ENCODE peak calls at places on chromosomes 5 and 9, in ten cellular contexts. H is breast epithelium, K is heart left ventricle, M is A549, A is HCT116, L is adrenal gland, P is ovary, O is thyroid gland, S is tibial nerve, G is sigmoid colon. J is an unnamed sample. For H3K4me1, the result is how much of the 10 kb centered on the place peaks cover.

GRCh38 chr9:4225291-4226119 is 74.4 kb downstream of the GLIS3 start:
- DNase-seq in H (no peak), K (no peak), M (no peak), A (peak), L (no peak), P (no peak), O (no peak), S (no peak), G (no peak), J (no peak)

GRCh38 chr9:107606149-107606790 is 116.7 kb upstream of the KLF4 start:
- DNase-seq in H (no peak), K (no peak), M (no peak), A (no peak), L (no peak), P (no peak), O (no peak), S (no peak), G (no peak), J (no peak)

GRCh38 chr9:123871781-123872180 is 58.1 kb downstream of the DENND1A start:
- DNase-seq in H (no peak), K (no peak), M (no peak), A (no peak), L (no peak), P (no peak), O (peak), S (no peak), G (no peak), J (no peak)

GRCh38 chr5:40409600-40409999 is 270.1 kb upstream of the PTGER4 start:
- DNase-seq in H (no peak), K (no peak), M (no peak), A (no peak), L (no peak), P (no peak), O (no peak), S (no peak), G (no peak), J (no peak)

GRCh38 chr5:1806199-1806598 is 5.0 kb downstream of the NDUFS6 start:
- DNase-seq in H (no peak), K (no peak), M (no peak), A (no peak), L (no peak), P (no peak), O (no peak), S (no peak), G (no peak), J (no peak)

GRCh38 chr9:69027355-69028097 is 8.0 kb upstream of the FXN start:
- DNase-seq in H (no peak), K (no peak), M (peak), A (peak), L (no peak), P (no peak), O (peak), S (no peak), G (no peak), J (no peak)

GRCh38 chr5:14671414-14671813 is 6.9 kb downstream of the OTULIN start:
- DNase-seq in H (no peak), K (no peak), M (no peak), A (no peak), L (no peak), P (no peak), O (no peak), S (no peak), G (no peak), J (no peak)

GRCh38 chr5:17267099-17267498 is 49.7 kb downstream of the BASP1 start:
- DNase-seq in H (no peak), K (no peak), M (no peak), A (no peak), L (no peak), P (no peak), O (no peak), S (no peak), G (no peak), J (no peak)

GRCh38 chr5:53631251-53631650 is 70.8 kb downstream of the NDUFS4 start:
- DNase-seq in H (no peak), K (no peak), M (no peak), A (no peak), L (no peak), P (no peak), O (no peak), S (no peak), G (no peak), J (no peak)

GRCh38 chr9:116501871-116502270 is 185.2 kb upstream of the TRIM32 start:
- DNase-seq in H (no peak), K (no peak), M (peak), A (peak), L (no peak), P (no peak), O (no peak), S (no peak), G (no peak), J (no peak)

GRCh38 chr5:171412186-171412585 is 7.3 kb upstream of the FGF18 start:
- DNase-seq in H (no peak), K (no peak), M (no peak), A (no peak), L (no peak), P (no peak), O (no peak), S (no peak), G (no peak), J (no peak)

GRCh38 chr5:97764700-97765099 is 581.7 kb upstream of the RIOK2 start:
- DNase-seq in H (no peak), K (no peak), M (no peak), A (no peak), L (no peak), P (no peak), O (no peak), S (no peak), G (no peak), J (no peak)

GRCh38 chr5:147075187-147075586 is 159.6 kb upstream of the STK32A start:
- DNase-seq in H (no peak), K (no peak), M (no peak), A (no peak), L (no peak), P (no peak), O (no peak), S (no peak), G (no peak), J (no peak)

GRCh38 chr5:113233606-113234005 is 201.2 kb downstream of the TSSK1B start:
- DNase-seq in H (no peak), K (no peak), M (no peak), A (no peak), L (no peak), P (no peak), O (no peak), S (no peak), G (no peak), J (no peak)
- H3K4me1 ChIP-seq in H (under half), K (under half), M (under half), A (half or more), L (under half), P (under half), O (under half), S (half or more), G (under half), J (under half)

DNA sequence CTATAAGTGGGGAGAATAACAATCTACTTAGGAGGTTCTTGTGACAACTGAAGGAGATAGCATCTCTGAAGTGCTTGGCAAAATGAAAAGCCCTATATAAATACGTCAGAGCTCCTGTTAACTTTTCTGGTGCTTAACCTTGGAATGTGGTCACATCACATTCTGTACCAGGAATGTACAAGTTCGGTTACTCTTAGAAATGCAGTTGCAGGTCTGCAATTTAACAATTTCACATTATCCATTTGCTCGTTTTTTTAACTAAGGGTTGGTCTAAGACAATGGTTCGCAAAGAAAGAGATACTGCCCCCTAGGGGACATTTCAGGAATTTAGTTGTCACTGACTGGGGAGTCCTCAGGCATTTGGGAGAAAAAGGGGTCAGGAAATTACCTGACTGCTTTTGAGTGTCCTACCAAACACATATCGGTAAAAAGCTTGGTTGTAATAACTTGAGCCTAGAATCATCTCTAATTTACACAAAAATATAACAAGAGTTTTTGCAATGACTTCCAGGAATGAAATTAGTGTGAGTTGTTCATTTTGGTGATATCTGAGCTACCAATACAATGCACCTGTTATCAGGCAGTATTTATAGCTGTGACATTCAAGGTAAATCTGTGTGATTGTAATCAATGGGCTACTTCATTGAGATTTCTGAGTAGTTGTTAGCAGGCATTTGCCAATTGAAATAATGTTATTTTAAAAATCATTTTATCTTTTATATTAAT is 5.4 kb upstream of the HBEGF start:
- DNase-seq in H (no peak), K (peak), M (peak), A (peak), L (peak), P (peak), O (peak), S (no peak), G (no peak), J (no peak)
- H3K4me3 ChIP-seq in H (no peak), K (no peak), M (no peak), A (no peak), L (no peak), P (no peak), O (no peak), S (no peak), G (no peak), J (no peak)

GRCh38 chr9:120714088-120714845 is at the start of gene MEGF9:
- DNase-seq in H (peak), K (peak), M (peak), A (peak), L (peak), P (peak), O (peak), S (peak), G (peak), J (peak)
- TF ChIP-seq POLR2A in H (peak), K (peak), M (peak), A (peak), L (peak), P (peak), O (peak), S (peak), G (no peak), J (peak)

DNA sequence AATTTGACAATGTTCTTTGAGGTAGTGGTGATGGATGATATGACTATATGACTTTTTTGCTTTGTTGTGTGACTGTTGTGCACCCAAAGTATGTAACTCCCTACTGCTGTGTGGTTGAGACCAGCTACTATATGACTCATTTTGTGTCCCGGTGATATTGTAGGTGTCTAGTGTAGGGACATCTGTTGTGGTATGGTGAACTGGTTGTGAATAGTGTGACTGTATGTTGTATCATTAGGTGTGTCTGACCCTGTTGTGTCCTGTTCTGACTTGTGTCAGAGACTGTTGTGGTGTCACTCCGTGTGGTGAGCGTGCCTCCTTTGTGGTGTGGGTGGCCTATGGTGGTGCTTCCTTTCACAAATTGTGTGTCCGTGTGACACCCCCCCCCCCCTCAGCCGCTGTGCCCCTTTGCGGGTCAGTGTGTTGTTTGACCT is 11.2 kb upstream of the CXXC5 start:
- DNase-seq in H (no peak), K (no peak), M (no peak), A (no peak), L (no peak), P (no peak), O (no peak), S (no peak), G (no peak), J (no peak)
- H3K4me1 ChIP-seq in H (under half), K (under half), M (half or more), A (half or more), L (under half), P (under half), O (half or more), S (half or more), G (under half), J (under half)

DNA sequence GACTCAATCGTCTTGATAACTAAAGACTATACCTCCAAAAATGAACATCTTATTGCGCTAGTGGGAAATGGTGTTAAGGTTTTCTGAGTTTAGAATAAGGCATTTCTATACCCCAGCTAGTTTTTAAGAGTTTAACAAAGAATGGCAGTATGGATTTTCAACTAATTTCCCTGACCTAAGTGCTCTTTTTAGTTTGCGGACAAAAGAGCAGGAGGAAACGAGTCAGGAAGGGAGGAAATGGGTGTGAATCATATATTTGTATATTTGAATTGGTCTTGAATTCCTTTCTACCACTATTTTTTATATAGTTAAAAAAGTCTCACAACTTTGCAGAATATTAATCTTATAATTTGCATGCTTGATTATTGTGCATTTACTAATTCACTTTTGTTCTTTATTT is 516.3 kb upstream of the ZNF608 start:
- DNase-seq in H (no peak), K (no peak), M (no peak), A (no peak), L (no peak), P (no peak), O (no peak), S (no peak), G (no peak), J (no peak)
- H3K4me3 ChIP-seq in H (no peak), K (no peak), M (no peak), A (no peak), L (no peak), P (no peak), O (no peak), S (no peak), G (no peak), J (no peak)

GRCh38 chr5:43400082-43400481 is 12.1 kb downstream of the CCL28 start:
- DNase-seq in H (no peak), K (no peak), M (no peak), A (no peak), L (no peak), P (no peak), O (no peak), S (no peak), G (no peak), J (no peak)

GRCh38 chr5:43401827-43402226 is 10.4 kb downstream of the CCL28 start:
- DNase-seq in H (no peak), K (no peak), M (peak), A (peak), L (no peak), P (no peak), O (no peak), S (no peak), G (no peak), J (no peak)

DNA sequence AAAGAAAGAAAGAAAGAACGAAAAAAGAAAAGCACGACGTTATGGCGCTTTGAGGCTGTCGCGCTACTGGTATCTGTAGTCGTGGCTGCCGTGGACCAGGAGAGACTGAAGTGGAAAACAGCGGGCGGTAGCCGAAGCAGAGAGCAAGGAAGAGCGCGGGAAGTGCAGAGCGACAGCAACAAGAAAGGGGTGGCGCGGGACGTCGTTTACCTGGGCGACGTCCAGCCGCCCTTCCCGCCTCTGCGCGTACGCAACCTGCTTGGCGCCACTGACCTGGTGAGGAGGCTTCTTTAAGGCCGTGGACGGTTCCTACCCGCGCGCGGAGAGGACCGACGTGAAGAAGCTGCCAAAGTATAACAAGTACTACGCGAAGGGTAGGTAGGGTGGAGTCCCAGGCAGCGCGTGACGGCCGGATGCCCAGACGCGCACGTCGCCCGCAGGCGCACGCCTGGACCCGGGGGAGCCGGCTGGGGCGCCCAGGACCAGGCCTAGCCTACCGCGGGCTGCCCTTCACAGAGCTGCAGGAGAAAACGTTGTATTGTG is 15.4 kb downstream of the CCL28 start:
- DNase-seq in H (peak), K (peak), M (no peak), A (no peak), L (no peak), P (peak), O (peak), S (peak), G (peak), J (peak)
- TF ChIP-seq POLR2A in H (no peak), K (no peak), M (no peak), A (no peak), L (no peak), P (no peak), O (no peak), S (no peak), G (no peak), J (no peak)

DNA sequence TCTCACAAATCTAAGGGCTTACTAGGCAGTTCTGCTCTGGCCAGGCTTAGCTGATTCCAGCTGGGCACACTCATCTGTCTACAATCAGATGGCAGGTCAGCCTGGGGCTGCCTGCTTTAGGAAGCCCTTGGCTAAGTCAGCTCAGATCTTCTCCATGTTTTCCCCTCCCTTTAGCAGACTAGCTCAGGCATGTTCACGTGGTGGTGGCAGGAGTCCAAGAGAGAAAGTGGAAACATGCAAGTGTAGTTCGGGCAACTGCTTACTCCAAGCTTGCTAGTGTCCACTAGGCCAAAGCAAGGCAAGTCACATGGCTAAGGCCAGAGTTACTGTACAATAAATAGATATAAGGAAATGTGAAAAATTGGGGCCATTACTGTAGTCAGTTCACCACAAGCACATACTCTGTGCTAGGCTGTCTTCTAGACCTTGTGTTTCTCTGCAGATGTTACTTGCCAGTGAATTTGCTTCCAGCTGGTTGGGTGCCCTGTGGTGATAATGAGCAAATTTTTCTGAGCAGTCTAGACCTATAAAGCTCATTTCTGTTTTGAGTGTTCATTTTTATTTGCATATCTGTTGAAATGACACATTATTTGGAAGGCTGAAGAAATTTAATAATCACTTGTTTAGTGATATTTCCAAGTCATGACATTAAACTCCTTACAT is 38.3 kb downstream of the RECK start:
- DNase-seq in H (peak), K (peak), M (no peak), A (no peak), L (peak), P (peak), O (peak), S (peak), G (peak), J (peak)
- H3K4me1 ChIP-seq in H (under half), K (under half), M (under half), A (under half), L (under half), P (under half), O (under half), S (under half), G (under half), J (under half)

J was measured in right lobe of liver.